ENCODE peak calls at places on chromosomes 6 and 20, in four cellular contexts. One of them, this sample, is unnamed.

GRCh38 chr6:41901882-41902519 is 6.8 kb upstream of the USP49 start:
- DNase-seq in AG04450: no peak
- DNase-seq in GM23248: peak
- DNase-seq in HT1080: peak
- DNase-seq in this sample: peak

GRCh38 chr6:145544031-145544430 is 191.3 kb downstream of the EPM2A start:
- DNase-seq in AG04450: peak
- DNase-seq in GM23248: peak
- DNase-seq in HT1080: peak
- DNase-seq in this sample: no peak

GRCh38 chr20:64107736-64108457 is 532 bp upstream of the NPBWR2 start:
- DNase-seq in AG04450: no peak
- DNase-seq in GM23248: no peak
- DNase-seq in HT1080: no peak
- DNase-seq in this sample: no peak

GRCh38 chr6:89022747-89023289 is 57.7 kb upstream of the PNRC1 start:
- DNase-seq in AG04450: no peak
- DNase-seq in GM23248: peak
- DNase-seq in HT1080: no peak
- DNase-seq in this sample: no peak

GRCh38 chr6:135568366-135568765 is 70.8 kb upstream of the AHI1 start:
- DNase-seq in AG04450: peak
- DNase-seq in GM23248: peak
- DNase-seq in HT1080: peak
- DNase-seq in this sample: peak

GRCh38 chr20:8631271-8631670 is 437.6 kb upstream of the PLCB4 start:
- DNase-seq in AG04450: no peak
- DNase-seq in GM23248: peak
- DNase-seq in HT1080: no peak
- DNase-seq in this sample: no peak

GRCh38 chr6:48567016-48567415 is 456.0 kb upstream of the PTCHD4 start:
- DNase-seq in AG04450: no peak
- DNase-seq in GM23248: no peak
- DNase-seq in HT1080: peak
- DNase-seq in this sample: no peak

GRCh38 chr6:113102761-113103160 is 754.4 kb upstream of the MARCKS start:
- DNase-seq in AG04450: no peak
- DNase-seq in GM23248: peak
- DNase-seq in HT1080: peak
- DNase-seq in this sample: no peak

GRCh38 chr6:3956054-3956453 is 106.9 kb downstream of the FAM50B start:
- DNase-seq in AG04450: no peak
- DNase-seq in GM23248: no peak
- DNase-seq in HT1080: no peak
- DNase-seq in this sample: no peak

GRCh38 chr6:45911691-45912090 is 104.0 kb downstream of the CLIC5 start:
- DNase-seq in AG04450: no peak
- DNase-seq in GM23248: no peak
- DNase-seq in HT1080: no peak
- DNase-seq in this sample: no peak

GRCh38 chr6:52576392-52577021 is 353 bp downstream of the TRAM2 start:
- DNase-seq in AG04450: no peak
- DNase-seq in GM23248: peak
- DNase-seq in HT1080: peak
- DNase-seq in this sample: peak